ENCODE peak calls at places on chromosomes 3 and 15, in five cellular contexts. A is K562; N is naive B cell; T is activated T-cell treated with anti-CD3 and anti-CD28 coated beads, Interleukin-2, amount 50 U/mL, for 1 hour; U is testis. W is an unnamed sample.

GRCh38 chr3:114706591-114707224 is 412.9 kb downstream of the TIGIT start:
- DNase-seq in A (no peak), N (no peak), T (no peak), U (no peak), W (no peak)

GRCh38 chr3:184133840-184134745 is 1.1 kb upstream of the EIF2B5 start:
- DNase-seq in A (peak), N (peak), T (peak), U (peak), W (peak)

GRCh38 chr3:171825222-171825828 is 15.0 kb upstream of the PLD1 start:
- DNase-seq in A (no peak), N (no peak), T (no peak), U (no peak), W (no peak)

GRCh38 chr3:44555753-44556152 is 760 bp downstream of the ZKSCAN7 start:
- DNase-seq in A (no peak), N (no peak), T (no peak), U (no peak), W (no peak)

GRCh38 chr3:55688154-55688553 is 201.0 kb upstream of the WNT5A start:
- DNase-seq in A (no peak), N (no peak), T (no peak), U (no peak), W (no peak)

GRCh38 chr3:23748398-23749110 is 57.2 kb upstream of the UBE2E1 start:
- DNase-seq in A (no peak), N (no peak), T (no peak), U (no peak), W (no peak)

GRCh38 chr15:67521770-67522568 is 1.0 kb downstream of the C15orf61 start:
- DNase-seq in A (no peak), N (no peak), T (no peak), U (no peak), W (no peak)

GRCh38 chr15:92565351-92566125 is 90.0 kb downstream of the FAM174B start:
- DNase-seq in A (no peak), N (no peak), T (no peak), U (no peak), W (no peak)

GRCh38 chr3:13420817-13421755 is 964 bp upstream of the NUP210 start:
- DNase-seq in A (peak), N (peak), T (peak), U (peak), W (peak)

GRCh38 chr3:113092746-113093145 is 102.0 kb downstream of the GTPBP8 start:
- DNase-seq in A (no peak), N (no peak), T (no peak), U (no peak), W (no peak)

GRCh38 chr15:60774829-60775228 is 295.9 kb upstream of the ICE2 start:
- DNase-seq in A (no peak), N (no peak), T (no peak), U (no peak), W (no peak)

GRCh38 chr3:151926956-151927355 is 53.5 kb downstream of the SUCNR1 start:
- DNase-seq in A (no peak), N (no peak), T (no peak), U (no peak), W (no peak)

GRCh38 chr3:195118671-195119070 is 152.3 kb downstream of the XXYLT1 start:
- DNase-seq in A (no peak), N (no peak), T (no peak), U (no peak), W (no peak)

GRCh38 chr15:51907136-51907862 is 64.3 kb downstream of the LEO1 start:
- DNase-seq in A (peak), N (no peak), T (no peak), U (no peak), W (no peak)

GRCh38 chr15:40982855-40983254 is 29.6 kb downstream of the CHAC1 start:
- DNase-seq in A (no peak), N (no peak), T (no peak), U (no peak), W (no peak)

GRCh38 chr15:68150186-68150585 is 54.9 kb downstream of the CALML4 start:
- DNase-seq in A (no peak), N (no peak), T (no peak), U (no peak), W (no peak)

GRCh38 chr3:14460342-14461005 is 58.1 kb downstream of the SLC6A6 start:
- DNase-seq in A (no peak), N (no peak), T (no peak), U (peak), W (no peak)

GRCh38 chr3:50675179-50676030 is 678 bp downstream of the DOCK3 start:
- DNase-seq in A (peak), N (peak), T (peak), U (peak), W (peak)

GRCh38 chr15:83747050-83747717 is 93.3 kb downstream of the ADAMTSL3 start:
- DNase-seq in A (no peak), N (no peak), T (no peak), U (peak), W (no peak)

W was measured in neuronal stem cell.